ENCODE peak calls at places on chromosomes 5 and 9, in ten cellular contexts. R is A673; G is A549; P is CD4-positive, alpha-beta memory T cell; K is AG09309; F is pancreas; S is bronchial epithelial cell; I is tibial nerve; Y is lower lobe of right lung; V is fibroblast of mammary gland. M is an unnamed sample.

GRCh38 chr9:85740821-85741111 is 988 bp downstream of the AGTPBP1 start:
- DNase-seq in R (no peak), G (no peak), P (no peak), K (no peak), F (no peak), S (peak), I (no peak), Y (no peak), V (peak), M (peak)

GRCh38 chr9:4097490-4097889 is 202.4 kb downstream of the GLIS3 start:
- DNase-seq in R (no peak), G (no peak), P (no peak), K (peak), F (no peak), S (no peak), I (no peak), Y (no peak), V (no peak), M (no peak)

GRCh38 chr5:1297243-1297642 is 2.4 kb upstream of the TERT start:
- DNase-seq in R (no peak), G (no peak), P (no peak), K (no peak), F (peak), S (no peak), I (no peak), Y (no peak), V (no peak), M (no peak)

GRCh38 chr5:2686725-2687124 is 64.8 kb downstream of the IRX2 start:
- DNase-seq in R (no peak), G (no peak), P (no peak), K (no peak), F (no peak), S (peak), I (no peak), Y (no peak), V (no peak), M (no peak)

GRCh38 chr5:107381189-107381856 is 289.4 kb downstream of the EFNA5 start:
- DNase-seq in R (peak), G (peak), P (no peak), K (no peak), F (no peak), S (peak), I (no peak), Y (no peak), V (peak), M (peak)

GRCh38 chr5:14405706-14406553 is 175.7 kb upstream of the OTULINL start:
- DNase-seq in R (no peak), G (no peak), P (no peak), K (no peak), F (no peak), S (peak), I (no peak), Y (no peak), V (peak), M (no peak)

GRCh38 chr5:16178745-16179372 is 732 bp downstream of the MARCHF11 start:
- DNase-seq in R (peak), G (no peak), P (no peak), K (peak), F (peak), S (peak), I (peak), Y (peak), V (peak), M (peak)

GRCh38 chr9:86407022-86407421 is 52.8 kb upstream of the TUT7 start:
- DNase-seq in R (no peak), G (peak), P (no peak), K (no peak), F (peak), S (peak), I (no peak), Y (no peak), V (peak), M (peak)

GRCh38 chr9:129667378-129667777 is 1.9 kb downstream of the PRRX2 start:
- DNase-seq in R (no peak), G (no peak), P (no peak), K (no peak), F (no peak), S (no peak), I (no peak), Y (no peak), V (no peak), M (no peak)

GRCh38 chr5:160479926-160480325 is 58.3 kb downstream of the PTTG1 start:
- DNase-seq in R (no peak), G (no peak), P (no peak), K (peak), F (no peak), S (peak), I (no peak), Y (no peak), V (peak), M (peak)

GRCh38 chr5:163379298-163380155 is 57.9 kb upstream of the CCNG1 start:
- DNase-seq in R (peak), G (peak), P (no peak), K (peak), F (no peak), S (peak), I (no peak), Y (no peak), V (peak), M (peak)

GRCh38 chr9:9498846-9499245 is 1114.0 kb downstream of the PTPRD start:
- DNase-seq in R (no peak), G (no peak), P (no peak), K (no peak), F (no peak), S (no peak), I (no peak), Y (no peak), V (no peak), M (no peak)

GRCh38 chr9:81671880-81672280 is 17.5 kb downstream of the TLE1 start:
- DNase-seq in R (no peak), G (no peak), P (no peak), K (no peak), F (peak), S (no peak), I (peak), Y (peak), V (peak), M (peak)

GRCh38 chr5:60482301-60482700 is 217.7 kb downstream of the DEPDC1B start:
- DNase-seq in R (no peak), G (no peak), P (no peak), K (no peak), F (no peak), S (peak), I (no peak), Y (no peak), V (no peak), M (no peak)

DNA sequence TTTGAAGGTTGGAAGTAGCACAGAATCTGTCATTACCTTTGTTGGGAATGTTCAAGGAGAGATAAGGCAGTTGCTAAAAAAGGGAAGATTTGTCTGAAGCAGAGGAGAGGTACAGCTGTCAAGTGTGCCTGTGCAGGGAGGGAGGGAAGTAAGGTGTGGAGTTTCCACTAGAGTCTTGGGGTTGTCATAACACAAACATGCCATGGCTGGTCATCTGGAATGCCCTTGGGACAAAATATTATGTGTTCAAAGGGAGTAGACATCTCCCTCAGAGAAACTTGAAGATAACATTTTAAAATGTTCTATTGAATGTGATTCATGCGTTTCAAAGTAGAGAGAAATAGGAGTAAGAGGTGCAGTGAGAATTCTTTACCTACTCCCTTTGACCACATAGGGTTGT is 95.0 kb downstream of the MUSK start:
- DNase-seq in R (no peak), G (no peak), P (no peak), K (no peak), F (no peak), S (peak), I (no peak), Y (no peak), V (no peak), M (no peak)
- H3K4me3 ChIP-seq in R (no peak), G (no peak), P (no peak), K (no peak), F (no peak), S (no peak), I (no peak), Y (no peak), V (no peak), M (no peak)

GRCh38 chr5:142872795-142873194 is 102.6 kb downstream of the ARHGAP26 start:
- DNase-seq in R (no peak), G (peak), P (no peak), K (no peak), F (peak), S (peak), I (no peak), Y (no peak), V (peak), M (peak)

GRCh38 chr5:142870552-142870951 is 100.4 kb downstream of the ARHGAP26 start:
- DNase-seq in R (no peak), G (no peak), P (no peak), K (no peak), F (no peak), S (no peak), I (no peak), Y (no peak), V (no peak), M (no peak)

GRCh38 chr5:142872217-142872616 is 102.0 kb downstream of the ARHGAP26 start:
- DNase-seq in R (peak), G (no peak), P (no peak), K (no peak), F (no peak), S (no peak), I (no peak), Y (no peak), V (no peak), M (no peak)

GRCh38 chr5:142871056-142871879 is 101.1 kb downstream of the ARHGAP26 start:
- DNase-seq in R (no peak), G (no peak), P (no peak), K (no peak), F (peak), S (peak), I (no peak), Y (peak), V (no peak), M (no peak)

DNA sequence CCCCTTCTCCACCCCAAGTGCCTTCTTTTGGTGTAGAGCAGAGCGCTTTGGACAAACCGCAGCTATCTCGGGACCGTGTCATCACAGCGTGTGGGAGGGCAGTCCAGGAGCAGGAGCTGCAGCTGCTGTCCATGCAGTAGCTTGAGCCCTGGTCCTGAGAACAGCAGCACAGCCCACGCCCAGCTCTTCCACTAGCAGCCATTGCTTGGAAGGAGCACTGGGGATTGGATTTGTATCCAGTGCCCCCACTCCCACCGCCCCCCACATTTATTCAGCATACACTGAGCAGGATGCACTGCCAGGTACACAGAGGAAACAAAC is 101.7 kb downstream of the ARHGAP26 start:
- DNase-seq in R (no peak), G (no peak), P (no peak), K (no peak), F (no peak), S (no peak), I (no peak), Y (peak), V (peak), M (no peak)
- H3K4me3 ChIP-seq in R (no peak), G (no peak), P (no peak), K (no peak), F (no peak), S (no peak), I (no peak), Y (no peak), V (no peak), M (no peak)

GRCh38 chr5:17182494-17182893 is 34.9 kb upstream of the BASP1 start:
- DNase-seq in R (no peak), G (no peak), P (no peak), K (no peak), F (no peak), S (peak), I (no peak), Y (no peak), V (peak), M (no peak)

GRCh38 chr5:17182966-17183365 is 34.5 kb upstream of the BASP1 start:
- DNase-seq in R (no peak), G (no peak), P (no peak), K (no peak), F (no peak), S (no peak), I (no peak), Y (no peak), V (peak), M (no peak)

GRCh38 chr5:17178316-17178715 is 39.1 kb upstream of the BASP1 start:
- DNase-seq in R (no peak), G (no peak), P (no peak), K (no peak), F (no peak), S (no peak), I (no peak), Y (no peak), V (no peak), M (no peak)

GRCh38 chr5:17180330-17180843 is 37.0 kb upstream of the BASP1 start:
- DNase-seq in R (no peak), G (no peak), P (no peak), K (no peak), F (no peak), S (peak), I (no peak), Y (no peak), V (no peak), M (no peak)

DNA sequence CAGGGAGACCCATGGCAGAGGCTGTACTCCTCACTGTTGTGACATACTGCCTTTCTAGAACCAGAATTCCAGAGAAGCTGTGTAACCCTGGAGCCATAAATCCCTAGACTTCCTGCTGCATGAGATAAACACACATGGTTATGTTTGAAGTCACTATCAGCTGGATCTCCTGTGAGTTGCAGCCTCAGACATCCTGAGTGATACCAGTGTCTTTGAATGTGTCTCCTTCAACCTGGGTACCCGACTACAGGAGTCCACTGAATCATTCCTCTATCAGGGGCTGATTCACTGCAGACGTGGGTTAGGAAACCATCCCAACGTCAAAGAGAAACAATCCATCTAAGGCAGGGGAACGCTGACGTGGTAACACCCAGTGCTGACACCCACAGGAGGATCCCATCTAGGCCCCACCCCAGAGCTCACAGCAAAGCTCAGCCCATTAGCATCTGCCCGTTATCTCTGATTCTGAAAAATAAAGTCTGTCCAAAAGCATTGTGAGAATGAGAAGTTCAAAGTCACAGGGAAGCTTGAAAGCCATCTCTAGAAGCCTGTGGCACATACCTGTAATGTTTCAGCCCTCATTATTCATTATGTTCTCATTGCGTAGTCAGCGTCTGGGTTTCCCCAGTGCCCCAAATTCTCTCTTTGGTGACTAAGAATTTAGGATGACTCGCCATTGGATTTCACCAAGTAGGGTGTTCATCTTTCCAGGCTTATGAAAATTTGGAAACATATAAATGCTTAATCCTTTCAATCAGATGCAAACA is 36.3 kb upstream of the BASP1 start:
- DNase-seq in R (no peak), G (peak), P (no peak), K (peak), F (no peak), S (peak), I (no peak), Y (no peak), V (peak), M (peak)
- H3K4me3 ChIP-seq in R (no peak), G (no peak), P (no peak), K (no peak), F (no peak), S (no peak), I (no peak), Y (no peak), V (no peak), M (no peak)

GRCh38 chr9:125100822-125101221 is 42.5 kb downstream of the SCAI start:
- DNase-seq in R (no peak), G (no peak), P (no peak), K (no peak), F (no peak), S (no peak), I (no peak), Y (no peak), V (no peak), M (no peak)
- H3K4me3 ChIP-seq in R (no peak), G (no peak), P (no peak), K (no peak), F (no peak), S (no peak), I (no peak), Y (no peak), V (no peak), M (no peak)

GRCh38 chr5:80368666-80369270 is 39.1 kb upstream of the ZFYVE16 start:
- DNase-seq in R (no peak), G (no peak), P (no peak), K (no peak), F (no peak), S (no peak), I (no peak), Y (no peak), V (no peak), M (no peak)
- H3K4me3 ChIP-seq in R (no peak), G (no peak), P (no peak), K (no peak), F (no peak), S (no peak), I (no peak), Y (no peak), V (no peak), M (no peak)

DNA sequence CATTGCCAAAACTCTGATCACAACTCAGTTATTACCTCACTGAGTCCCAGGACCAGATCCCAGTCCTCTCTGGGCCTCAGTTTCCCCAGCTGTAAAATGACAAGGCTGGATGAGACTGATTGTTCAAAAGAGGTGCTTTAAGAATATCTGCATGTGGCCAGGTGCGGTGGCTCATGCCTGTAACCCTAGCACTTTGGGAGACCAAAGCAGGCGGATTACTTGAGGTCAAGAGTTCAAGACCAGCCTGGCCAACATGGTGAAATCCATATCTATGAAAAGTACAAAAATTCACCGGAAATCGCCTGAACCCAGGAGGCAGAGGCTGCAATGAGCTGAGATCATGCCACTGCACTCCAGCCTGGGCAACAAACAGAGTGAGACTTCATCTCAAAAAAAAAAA is 8.3 kb downstream of the ATOX1 start:
- DNase-seq in R (no peak), G (no peak), P (no peak), K (no peak), F (no peak), S (no peak), I (no peak), Y (no peak), V (no peak), M (no peak)
- H3K4me3 ChIP-seq in R (no peak), G (no peak), P (no peak), K (no peak), F (no peak), S (no peak), I (no peak), Y (no peak), V (no peak), M (no peak)